ENCODE peak calls at places on chromosomes 6 and 20, in six cellular contexts. L is left lung, G is lower leg skin, H is Calu3, I is epithelial cell of esophagus, X is epithelial cell of proximal tubule. N is an unnamed sample.
A peak's percentile ranks its signal among the peaks of the same experiment; 100 is the strongest.

GRCh38 chr20:51732454-51732791 is 35.8 kb downstream of the ATP9A start:
- DNase-seq in L (no peak), G (no peak), H (no peak), I (no peak), X (no peak), N (no peak)

GRCh38 chr6:43522547-43523263 is 5.8 kb downstream of the POLR1C start:
- DNase-seq in L (no peak), G (no peak), H (no peak), I (no peak), X (no peak), N (no peak)

GRCh38 chr6:105994522-105995402 is 91.4 kb upstream of the PRDM1 start:
- DNase-seq in L (peak; percentile 92), G (peak; percentile 68), H (peak; percentile 34), I (peak; percentile 82), X (no peak), N (no peak)

GRCh38 chr6:159844737-159845645 is 44.9 kb downstream of the PNLDC1 start:
- DNase-seq in L (no peak), G (no peak), H (no peak), I (no peak), X (no peak), N (no peak)

GRCh38 chr20:34629904-34630303 is 47.0 kb downstream of the PIGU start:
- DNase-seq in L (no peak), G (no peak), H (no peak), I (no peak), X (no peak), N (no peak)

GRCh38 chr6:71028236-71028876 is 71.5 kb upstream of the B3GAT2 start:
- DNase-seq in L (no peak), G (no peak), H (no peak), I (peak; percentile 53), X (peak; percentile 12), N (no peak)

GRCh38 chr6:163573503-163574179 is 159.1 kb downstream of the QKI start:
- DNase-seq in L (no peak), G (no peak), H (peak; percentile 65), I (no peak), X (no peak), N (no peak)

GRCh38 chr6:18090349-18090786 is 32.1 kb downstream of the NHLRC1 start:
- DNase-seq in L (no peak), G (no peak), H (no peak), I (peak; percentile 13), X (no peak), N (no peak)

GRCh38 chr6:4564746-4565145 is 211.5 kb upstream of the CDYL start:
- DNase-seq in L (no peak), G (no peak), H (no peak), I (no peak), X (no peak), N (no peak)

GRCh38 chr20:32908334-32909292 is 49.9 kb downstream of the EFCAB8 start:
- DNase-seq in L (no peak), G (no peak), H (no peak), I (no peak), X (no peak), N (no peak)

GRCh38 chr6:99344289-99344688 is 5.2 kb downstream of the FAXC start:
- DNase-seq in L (no peak), G (no peak), H (no peak), I (no peak), X (no peak), N (no peak)

GRCh38 chr6:56484669-56485068 is 158.0 kb downstream of the DST start:
- DNase-seq in L (no peak), G (no peak), H (no peak), I (no peak), X (peak; percentile 35), N (no peak)

GRCh38 chr6:169292340-169293124 is 38.9 kb upstream of the THBS2 start:
- DNase-seq in L (no peak), G (peak; percentile 73), H (peak; percentile 63), I (peak; percentile 93), X (peak; percentile 90), N (no peak)

GRCh38 chr6:79984261-79984660 is 20.2 kb upstream of the TTK start:
- DNase-seq in L (no peak), G (peak; percentile 41), H (peak; percentile 6), I (peak; percentile 86), X (peak; percentile 78), N (no peak)

GRCh38 chr20:10467985-10468845 is 33.1 kb downstream of the SLX4IP start:
- DNase-seq in L (no peak), G (no peak), H (no peak), I (no peak), X (no peak), N (no peak)

GRCh38 chr6:116433313-116433712 is 27.9 kb upstream of the CALHM6 start:
- DNase-seq in L (no peak), G (no peak), H (no peak), I (no peak), X (no peak), N (no peak)

GRCh38 chr6:118899948-118900347 is 6.0 kb downstream of the ASF1A start:
- DNase-seq in L (no peak), G (no peak), H (no peak), I (no peak), X (no peak), N (no peak)

GRCh38 chr6:74551896-74552295 is 654.0 kb downstream of the COL12A1 start:
- DNase-seq in L (no peak), G (no peak), H (no peak), I (no peak), X (no peak), N (no peak)

GRCh38 chr6:3522561-3523287 is 65.9 kb upstream of the SLC22A23 start:
- DNase-seq in L (no peak), G (no peak), H (no peak), I (peak; percentile 68), X (no peak), N (no peak)

GRCh38 chr6:116513224-116513875 is 1.9 kb downstream of the CALHM5 start:
- DNase-seq in L (no peak), G (no peak), H (no peak), I (peak; percentile 91), X (no peak), N (no peak)

GRCh38 chr6:35385457-35386202 is 43.3 kb downstream of the PPARD start:
- DNase-seq in L (no peak), G (no peak), H (no peak), I (no peak), X (no peak), N (no peak)

GRCh38 chr6:145954985-145955384 is 9.2 kb downstream of the SHPRH start:
- DNase-seq in L (no peak), G (no peak), H (no peak), I (no peak), X (no peak), N (no peak)

GRCh38 chr6:35381132-35381531 is 38.8 kb downstream of the PPARD start:
- DNase-seq in L (no peak), G (no peak), H (no peak), I (no peak), X (no peak), N (no peak)

GRCh38 chr6:8063762-8064637 is at the start of gene BLOC1S5:
- DNase-seq in L (peak; percentile 97), G (peak; percentile 96), H (peak; percentile 90), I (peak; percentile 98), X (no peak), N (peak; percentile 97)

DNA sequence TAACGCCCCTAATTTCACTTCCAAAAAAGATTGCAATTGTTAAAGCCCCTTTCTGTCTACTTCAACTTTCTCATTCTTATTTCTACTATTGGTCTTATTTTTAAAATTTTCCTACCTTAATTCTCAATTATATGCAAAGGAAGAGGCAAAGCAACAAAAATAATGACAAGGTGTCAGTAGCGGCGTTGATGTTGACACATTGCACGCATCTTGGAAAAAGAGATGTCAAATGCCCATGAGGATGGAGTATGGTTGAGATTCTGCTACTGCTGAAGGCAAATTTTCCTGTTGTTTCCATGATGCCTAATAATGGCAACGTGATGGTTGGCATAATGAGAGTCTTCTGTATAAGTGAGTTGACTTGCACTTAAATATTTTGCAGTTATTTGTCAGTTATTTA is 258.9 kb downstream of the CDKAL1 start:
- DNase-seq in L (no peak), G (no peak), H (no peak), I (no peak), X (no peak), N (no peak)
- TF ChIP-seq CTCF in L (no peak), G (no peak), H (no peak), I (no peak), X (no peak), N (no peak)

GRCh38 chr20:61523145-61523544 is 271.1 kb downstream of the CDH4 start:
- DNase-seq in L (no peak), G (no peak), H (no peak), I (no peak), X (no peak), N (no peak)
- TF ChIP-seq CTCF in L (no peak), G (no peak), H (no peak), I (no peak), X (no peak), N (no peak)

DNA sequence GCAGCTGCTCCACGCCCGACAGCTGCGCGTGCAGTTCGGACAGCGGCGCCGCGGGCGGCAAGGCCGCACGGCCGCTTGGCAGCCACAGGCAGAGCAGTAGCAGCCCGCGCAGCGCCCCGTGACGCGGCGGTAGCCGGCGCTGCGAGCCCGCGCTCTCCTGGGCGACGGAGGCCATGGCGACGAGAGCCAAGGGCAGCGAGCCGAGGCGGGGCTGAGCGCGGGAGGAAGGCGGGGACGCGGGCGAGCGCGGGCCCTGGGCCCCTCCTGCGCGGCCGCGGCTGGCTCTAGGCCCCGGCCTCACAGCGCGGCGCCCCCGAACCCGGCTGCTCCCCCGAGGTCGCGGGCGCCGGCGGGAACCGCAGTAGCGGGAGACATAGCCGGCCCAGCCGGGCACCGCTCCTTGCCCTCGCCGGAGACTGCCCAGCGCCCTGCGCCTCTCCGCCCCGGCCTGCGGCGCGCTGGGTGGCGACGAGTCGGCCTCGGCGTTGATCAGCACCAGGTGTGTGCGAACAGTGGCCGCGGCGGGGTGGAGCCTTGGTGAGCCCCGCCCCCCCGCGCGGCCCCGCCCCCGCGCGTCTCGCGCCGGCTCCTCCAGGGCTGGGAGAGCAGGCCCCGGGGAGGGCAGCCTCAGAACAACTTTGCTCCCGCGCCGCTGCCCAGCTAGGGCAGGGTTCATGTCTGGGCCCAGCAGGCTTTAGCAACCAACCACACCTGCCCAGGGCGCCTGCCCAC is at the start of gene LRP11:
- DNase-seq in L (peak; percentile 94), G (peak; percentile 80), H (peak; percentile 88), I (peak; percentile 90), X (no peak), N (peak; percentile 96)
- TF ChIP-seq CTCF in L (no peak), G (no peak), H (no peak), I (no peak), X (no peak), N (no peak)

GRCh38 chr6:157832250-157832967 is 9.4 kb downstream of the SNX9 start:
- DNase-seq in L (no peak), G (no peak), H (no peak), I (peak; percentile 56), X (no peak), N (no peak)
- TF ChIP-seq CTCF in L (no peak), G (no peak), H (no peak), I (no peak), X (no peak), N (no peak)

GRCh38 chr20:50309280-50309763 is 118.7 kb downstream of the CEBPB start:
- DNase-seq in L (no peak), G (no peak), H (no peak), I (no peak), X (no peak), N (no peak)

GRCh38 chr20:50309764-50310672 is 119.4 kb downstream of the CEBPB start:
- DNase-seq in L (no peak), G (no peak), H (no peak), I (no peak), X (no peak), N (no peak)

GRCh38 chr20:50308166-50308512 is 117.5 kb downstream of the CEBPB start:
- DNase-seq in L (no peak), G (no peak), H (no peak), I (no peak), X (no peak), N (no peak)

GRCh38 chr20:50306478-50307423 is 116.1 kb downstream of the CEBPB start:
- DNase-seq in L (no peak), G (no peak), H (no peak), I (no peak), X (no peak), N (no peak)

GRCh38 chr20:50308513-50309279 is 118.1 kb downstream of the CEBPB start:
- DNase-seq in L (peak; percentile 97), G (peak; percentile 86), H (peak; percentile 80), I (peak; percentile 96), X (peak; percentile 80), N (no peak)
- TF ChIP-seq CTCF in L (no peak), G (no peak), H (no peak), I (no peak), X (peak; percentile 15), N (no peak)

N was measured in type B pancreatic cell.